ENCODE peak calls at places on chromosomes 12 and 14, in seven cellular contexts. U is stimulated activated CD8-positive, alpha-beta memory T cell treated with anti-CD3 and anti-CD28 coated beads, Interleukin-4, amount 100 ng/mL, for 48 hours; Q is GM19239; I is NCI-H774; Z is activated T-cell treated with anti-CD3 and anti-CD28 coated beads for 1 hour; X is A549; W is AG08395. Y is an unnamed sample.
A peak's percentile ranks its signal among the peaks of the same experiment; 100 is the strongest.

GRCh38 chr12:25189656-25190055 is 5.3 kb downstream of the DNAI7 start:
- DNase-seq in Q (no peak), X (no peak), U (no peak), W (no peak), Z (no peak), I (no peak), Y (no peak)

GRCh38 chr12:76025601-76026575 is 5.7 kb downstream of the PHLDA1 start:
- DNase-seq in Z (no peak), I (no peak), Q (no peak), W (no peak), U (no peak), X (no peak), Y (no peak)

GRCh38 chr12:47802312-47802711 is 17.4 kb downstream of the HDAC7 start:
- DNase-seq in Q (no peak), U (no peak), Z (no peak), X (no peak), I (no peak), W (no peak), Y (no peak)

GRCh38 chr12:14769462-14769836 is 33.8 kb downstream of the WBP11 start:
- DNase-seq in Q (no peak), U (no peak), W (no peak), Z (no peak), I (no peak), X (peak; percentile 21), Y (peak; percentile 87)

GRCh38 chr14:73231874-73232851 is 5.1 kb upstream of the PAPLN start:
- DNase-seq in I (no peak), W (no peak), Q (no peak), U (no peak), X (peak; percentile 73), Z (no peak), Y (no peak)

GRCh38 chr12:32000373-32001005 is 41.3 kb downstream of the RESF1 start:
- DNase-seq in W (no peak), Q (no peak), U (no peak), Z (no peak), I (no peak), X (no peak), Y (no peak)

GRCh38 chr12:63668028-63668799 is at the start of gene DPY19L2:
- DNase-seq in Z (no peak), I (peak; percentile 95), W (peak; percentile 16), U (peak; percentile 80), X (peak; percentile 40), Q (no peak), Y (peak; percentile 83)

GRCh38 chr14:91149462-91149861 is 35.6 kb downstream of the DGLUCY start:
- DNase-seq in Z (no peak), X (peak; percentile 32), U (no peak), W (peak; percentile 92), Q (no peak), I (no peak), Y (no peak)

GRCh38 chr12:26275313-26276257 is 80.2 kb downstream of the SSPN start:
- DNase-seq in X (no peak), W (no peak), U (no peak), Z (no peak), I (no peak), Q (no peak), Y (no peak)

GRCh38 chr14:79670811-79671210 is 540.5 kb downstream of the DIO2 start:
- DNase-seq in U (no peak), Z (no peak), I (no peak), X (no peak), Q (no peak), W (no peak), Y (no peak)

GRCh38 chr12:109047081-109047805 is 5.1 kb upstream of the USP30 start:
- DNase-seq in U (no peak), Z (no peak), X (no peak), Q (no peak), W (no peak), I (no peak), Y (no peak)

GRCh38 chr14:102938191-102938590 is 15.7 kb downstream of the AMN start:
- DNase-seq in W (no peak), U (no peak), Z (no peak), I (no peak), Q (no peak), X (no peak), Y (no peak)

GRCh38 chr14:37591311-37591940 is 3.6 kb downstream of the FOXA1 start:
- DNase-seq in W (no peak), U (no peak), I (no peak), Z (no peak), Q (no peak), X (no peak), Y (no peak)

GRCh38 chr12:77837876-77838291 is 7.2 kb downstream of the NAV3 start:
- DNase-seq in I (no peak), U (no peak), X (no peak), Z (no peak), Q (no peak), W (no peak), Y (no peak)

GRCh38 chr12:6765048-6765633 is 1.0 kb upstream of the PTMS start:
- DNase-seq in W (no peak), X (peak; percentile 36), Z (no peak), U (no peak), Q (no peak), I (no peak), Y (no peak)

GRCh38 chr12:116306536-116306935 is 29.0 kb upstream of the MED13L start:
- DNase-seq in X (no peak), Z (no peak), W (no peak), I (no peak), Q (no peak), U (no peak), Y (no peak)

GRCh38 chr12:124640096-124640495 is 72.7 kb upstream of the NCOR2 start:
- DNase-seq in W (peak; percentile 34), Z (no peak), U (no peak), X (no peak), Q (no peak), I (no peak), Y (no peak)

GRCh38 chr12:55718020-55718419 is 2.2 kb upstream of the RDH5 start:
- DNase-seq in Z (no peak), Q (no peak), X (no peak), I (no peak), U (no peak), W (no peak), Y (peak; percentile 60)